ENCODE peak calls at places on chromosomes 13 and 19, in five cellular contexts. K, F, Q, A and O are unnamed samples.

GRCh38 chr13:103178986-103179695 is 112.9 kb upstream of the SLC10A2 start:
- DNase-seq in K (no peak), F (peak), Q (no peak), A (no peak), O (no peak)

GRCh38 chr13:47188802-47189201 is 291.9 kb upstream of the HTR2A start:
- DNase-seq in K (no peak), F (no peak), Q (peak), A (no peak), O (no peak)

GRCh38 chr19:14804755-14805154 is 26.4 kb upstream of the ADGRE2 start:
- DNase-seq in K (no peak), F (no peak), Q (no peak), A (no peak), O (no peak)

GRCh38 chr13:112055032-112055416 is 11.9 kb upstream of the SOX1 start:
- DNase-seq in K (no peak), F (no peak), Q (no peak), A (no peak), O (no peak)

GRCh38 chr13:50357586-50358118 is 342.4 kb downstream of the KCNRG start:
- DNase-seq in K (no peak), F (no peak), Q (peak), A (no peak), O (peak)

GRCh38 chr19:41691268-41691970 is 3.3 kb upstream of the CEACAM7 start:
- DNase-seq in K (no peak), F (no peak), Q (peak), A (peak), O (peak)

GRCh38 chr19:12801466-12802266 is at the start of the genes PRDX2 and THSD8:
- DNase-seq in K (peak), F (no peak), Q (peak), A (peak), O (peak)

GRCh38 chr13:75769141-75769905 is 133.2 kb downstream of the LMO7 start:
- DNase-seq in K (no peak), F (no peak), Q (no peak), A (peak), O (no peak)

GRCh38 chr19:13823256-13823655 is 28.0 kb downstream of the ZSWIM4 start:
- DNase-seq in K (no peak), F (no peak), Q (no peak), A (no peak), O (no peak)

GRCh38 chr19:18091217-18091608 is 4.5 kb upstream of the IL12RB1 start:
- DNase-seq in K (no peak), F (peak), Q (peak), A (no peak), O (no peak)

GRCh38 chr13:43309301-43309700 is 285.9 kb downstream of the DNAJC15 start:
- DNase-seq in K (no peak), F (no peak), Q (no peak), A (no peak), O (no peak)

GRCh38 chr13:110580800-110581199 is 19.3 kb upstream of the RAB20 start:
- DNase-seq in K (no peak), F (no peak), Q (no peak), A (no peak), O (no peak)

GRCh38 chr13:112894673-112895481 is 74.1 kb upstream of the MCF2L start:
- DNase-seq in K (peak), F (no peak), Q (no peak), A (peak), O (no peak)

GRCh38 chr13:37868691-37869505 is 674 bp downstream of the TRPC4 start:
- DNase-seq in K (no peak), F (no peak), Q (no peak), A (no peak), O (no peak)

GRCh38 chr13:98539655-98540054 is 37.3 kb downstream of the STK24 start:
- DNase-seq in K (no peak), F (no peak), Q (no peak), A (no peak), O (no peak)

GRCh38 chr13:52405767-52406494 is at the start of gene THSD1:
- DNase-seq in K (no peak), F (no peak), Q (no peak), A (peak), O (peak)

GRCh38 chr13:77429320-77430142 is 102.6 kb upstream of the MYCBP2 start:
- DNase-seq in K (no peak), F (peak), Q (no peak), A (no peak), O (no peak)

GRCh38 chr19:42325896-42326771 is 699 bp downstream of the MEGF8 start:
- DNase-seq in K (no peak), F (no peak), Q (no peak), A (peak), O (peak)

GRCh38 chr19:34269968-34270621 is 15.7 kb downstream of the GARRE1 start:
- DNase-seq in K (peak), F (peak), Q (no peak), A (no peak), O (peak)

GRCh38 chr19:15782211-15782610 is 5.2 kb upstream of the OR10H5 start:
- DNase-seq in K (no peak), F (no peak), Q (no peak), A (no peak), O (no peak)

GRCh38 chr13:74573654-74574053 is 439.4 kb upstream of the KLF12 start:
- DNase-seq in K (peak), F (no peak), Q (peak), A (no peak), O (peak)

GRCh38 chr13:92821324-92821723 is 405.3 kb upstream of the GPC6 start:
- DNase-seq in K (no peak), F (no peak), Q (no peak), A (no peak), O (no peak)

GRCh38 chr13:27359203-27359821 is 65.1 kb upstream of the GTF3A start:
- DNase-seq in K (peak), F (no peak), Q (peak), A (peak), O (peak)

GRCh38 chr19:18312021-18312534 is 10.8 kb downstream of the LSM4 start:
- DNase-seq in K (no peak), F (no peak), Q (no peak), A (no peak), O (no peak)

GRCh38 chr19:2517881-2518601 is 42.1 kb downstream of the GADD45B start:
- DNase-seq in K (no peak), F (no peak), Q (no peak), A (no peak), O (no peak)

GRCh38 chr13:28817204-28817603 is 2.9 kb upstream of the MTUS2 start:
- DNase-seq in K (peak), F (no peak), Q (no peak), A (no peak), O (no peak)

GRCh38 chr13:75072368-75072767 is 409.6 kb downstream of the TBC1D4 start:
- DNase-seq in K (no peak), F (no peak), Q (no peak), A (no peak), O (no peak)

GRCh38 chr19:48135411-48135810 is 24.8 kb upstream of the PLA2G4C start:
- DNase-seq in K (no peak), F (no peak), Q (peak), A (peak), O (no peak)

GRCh38 chr19:41552558-41552957 is 23.4 kb upstream of the CEACAM21 start:
- DNase-seq in K (no peak), F (peak), Q (no peak), A (no peak), O (no peak)

GRCh38 chr19:14363203-14364097 is 17.8 kb upstream of the ADGRE5 start:
- DNase-seq in K (peak), F (no peak), Q (peak), A (peak), O (peak)

GRCh38 chr19:1446713-1447564 is 3.0 kb upstream of the APC2 start:
- DNase-seq in K (no peak), F (no peak), Q (peak), A (peak), O (no peak)

GRCh38 chr19:5992756-5993155 is 14.8 kb upstream of the RANBP3 start:
- DNase-seq in K (no peak), F (no peak), Q (no peak), A (no peak), O (no peak)

GRCh38 chr13:99689955-99690354 is 188.7 kb downstream of the TM9SF2 start:
- DNase-seq in K (no peak), F (no peak), Q (no peak), A (no peak), O (no peak)

GRCh38 chr13:34256236-34256635 is 438.3 kb downstream of the RFC3 start:
- DNase-seq in K (no peak), F (no peak), Q (no peak), A (no peak), O (no peak)

GRCh38 chr13:64234255-64234654 is 2818.6 kb upstream of the PCDH20 start:
- DNase-seq in K (no peak), F (no peak), Q (no peak), A (no peak), O (no peak)

DNA sequence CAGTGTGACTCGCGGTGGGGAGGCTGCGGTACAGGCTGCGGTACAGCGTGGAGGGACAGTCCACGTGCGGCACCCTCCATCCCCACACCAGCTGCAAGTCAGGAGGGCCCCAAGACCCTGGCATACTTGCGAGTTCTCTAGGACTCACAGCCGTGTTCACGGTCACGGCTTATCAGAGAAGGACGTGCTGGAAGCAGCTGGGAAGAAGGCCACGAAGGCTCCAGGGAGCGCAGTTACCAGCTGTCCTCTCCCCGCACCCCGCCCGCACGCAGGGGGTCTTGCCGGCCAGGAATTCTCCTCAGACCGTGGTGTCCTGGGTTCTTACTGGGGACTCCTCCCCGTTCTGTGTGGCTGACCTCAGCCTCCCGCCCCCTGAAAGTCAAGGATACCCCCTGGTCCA is 6.2 kb downstream of the ZNF444 start:
- DNase-seq in K (no peak), F (no peak), Q (no peak), A (no peak), O (no peak)
- TF ChIP-seq FOXM1 in K (no peak), F (no peak), Q (no peak), A (no peak), O (no peak)

GRCh38 chr13:40406405-40407138 is 259.9 kb downstream of the FOXO1 start:
- DNase-seq in K (peak), F (no peak), Q (no peak), A (no peak), O (no peak)
- TF ChIP-seq FOXM1 in K (no peak), F (no peak), Q (no peak), A (no peak), O (no peak)

DNA sequence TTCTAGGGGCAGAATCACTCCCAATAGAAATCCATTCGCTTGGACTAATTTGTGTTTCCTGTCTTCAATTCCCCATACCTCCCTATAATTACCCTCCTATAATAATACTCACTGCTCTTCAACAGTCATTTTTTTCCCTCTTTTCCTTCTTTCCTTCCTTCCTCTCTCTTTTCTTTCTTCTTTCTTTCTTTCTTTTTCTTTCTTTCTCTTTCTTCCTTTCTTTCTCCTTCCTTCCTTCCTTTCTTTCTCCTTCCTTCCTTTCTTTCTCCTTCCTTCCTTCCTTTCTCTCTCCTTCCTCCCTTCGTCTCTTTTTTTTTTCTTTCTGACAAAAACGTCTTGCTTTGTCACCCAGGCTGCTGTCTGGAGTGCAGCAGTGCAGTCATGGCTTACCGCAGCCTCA is 8.0 kb downstream of the KLK5 start:
- DNase-seq in K (no peak), F (no peak), Q (no peak), A (no peak), O (no peak)
- TF ChIP-seq FOXM1 in K (no peak), F (no peak), Q (no peak), A (no peak), O (no peak)

DNA sequence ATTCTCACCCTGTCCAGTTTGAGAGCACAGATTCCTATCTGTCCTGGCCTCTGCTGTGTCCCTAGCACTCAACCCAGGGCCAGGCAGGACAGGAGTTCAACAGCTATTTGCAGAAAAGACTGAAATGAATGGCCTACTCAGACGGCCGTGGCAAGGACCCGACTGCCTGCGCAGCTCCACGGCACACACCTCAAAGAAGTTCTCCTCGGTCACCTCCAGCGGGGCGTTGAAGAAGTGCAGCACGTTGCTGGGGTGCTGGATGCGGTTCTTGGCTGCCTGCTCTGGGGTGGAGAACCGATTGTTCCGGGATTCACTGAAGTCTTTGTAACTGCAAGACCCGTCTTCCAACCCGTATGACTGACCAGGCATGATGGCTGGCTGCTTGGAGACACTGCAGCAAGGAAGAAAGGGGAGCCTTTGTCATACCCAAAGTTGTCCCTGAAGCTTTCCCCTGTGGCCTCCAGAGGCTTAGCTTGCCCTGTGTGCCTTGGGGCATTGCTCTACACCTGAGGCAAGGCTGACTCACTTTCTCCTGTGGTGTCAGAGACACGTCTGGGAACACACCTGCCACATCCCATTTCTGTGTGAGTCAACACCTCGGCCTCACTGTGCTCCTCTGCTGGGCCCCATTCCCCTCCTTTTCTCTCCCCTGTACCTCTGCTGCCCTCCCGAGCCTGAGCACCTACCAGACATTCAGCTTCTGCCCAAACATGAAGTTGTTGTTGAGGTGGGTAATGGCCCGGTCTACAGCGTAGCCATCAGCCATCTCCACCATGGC is 6.8 kb upstream of the ECH1 start:
- DNase-seq in K (no peak), F (no peak), Q (no peak), A (no peak), O (no peak)
- TF ChIP-seq FOXM1 in K (no peak), F (no peak), Q (no peak), A (no peak), O (no peak)

GRCh38 chr19:16888629-16889371 is at the start of gene F2RL3:
- DNase-seq in K (no peak), F (no peak), Q (peak), A (peak), O (no peak)

GRCh38 chr19:16890461-16891184 is 1.8 kb downstream of the F2RL3 start:
- DNase-seq in K (no peak), F (no peak), Q (peak), A (no peak), O (no peak)

GRCh38 chr19:16891696-16892382 is 3.0 kb downstream of the F2RL3 start:
- DNase-seq in K (peak), F (no peak), Q (no peak), A (no peak), O (no peak)

GRCh38 chr19:16889429-16889882 is 657 bp downstream of the F2RL3 start:
- DNase-seq in K (no peak), F (no peak), Q (peak), A (peak), O (no peak)

GRCh38 chr19:16889883-16890460 is 1.2 kb downstream of the F2RL3 start:
- DNase-seq in K (no peak), F (no peak), Q (peak), A (no peak), O (no peak)
- TF ChIP-seq FOXM1 in K (no peak), F (no peak), Q (no peak), A (no peak), O (no peak)

DNA sequence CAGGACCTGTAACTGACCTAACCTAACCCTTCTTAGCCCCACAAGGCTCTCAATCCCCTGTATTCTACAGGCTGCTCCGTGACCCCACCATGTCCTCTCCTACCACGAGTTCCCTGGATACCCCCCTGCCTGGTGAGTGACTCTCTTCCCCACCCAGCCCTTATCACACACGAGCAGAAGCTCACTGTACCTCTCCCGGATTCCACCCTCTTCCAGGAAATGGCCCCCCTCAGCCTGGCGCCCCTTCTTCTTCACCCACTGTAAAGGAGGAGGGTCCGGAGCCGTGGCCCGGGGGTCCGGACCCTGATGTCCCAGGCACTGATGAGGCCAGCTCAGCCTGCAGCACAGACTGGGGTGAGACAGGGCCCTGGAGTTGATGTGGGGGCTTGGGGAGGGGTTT is 1.3 kb downstream of the NR1H2 start:
- DNase-seq in K (no peak), F (no peak), Q (peak), A (no peak), O (peak)
- TF ChIP-seq FOXM1 in K (no peak), F (no peak), Q (no peak), A (no peak), O (no peak)

GRCh38 chr19:10662384-10663251 is 8.5 kb downstream of the ILF3 start:
- DNase-seq in K (no peak), F (no peak), Q (no peak), A (no peak), O (no peak)

GRCh38 chr19:10660346-10660745 is 6.2 kb downstream of the ILF3 start:
- DNase-seq in K (no peak), F (no peak), Q (no peak), A (no peak), O (no peak)

GRCh38 chr19:10667867-10668266 is 13.7 kb downstream of the ILF3 start:
- DNase-seq in K (no peak), F (no peak), Q (no peak), A (no peak), O (no peak)

GRCh38 chr19:10661946-10662345 is 7.8 kb downstream of the ILF3 start:
- DNase-seq in K (no peak), F (no peak), Q (no peak), A (no peak), O (no peak)
- TF ChIP-seq FOXM1 in K (no peak), F (no peak), Q (no peak), A (no peak), O (no peak)

GRCh38 chr19:39518975-39519374 is 4.0 kb downstream of the SELENOV start:
- DNase-seq in K (no peak), F (no peak), Q (peak), A (no peak), O (no peak)
- TF ChIP-seq FOXM1 in K (no peak), F (no peak), Q (no peak), A (no peak), O (no peak)